ENCODE peak calls at places on chromosomes 13 and 19, in six cellular contexts. Q is activated T-cell treated with anti-CD3 and anti-CD28 coated beads, Interleukin-2, amount 50 U/mL, for 72 hours; X is H7; T is dermis blood vessel endothelial cell; G is ascending aorta; E is CD8-positive, alpha-beta memory T cell. M is an unnamed sample.

GRCh38 chr13:41821195-41821594 is 139.7 kb downstream of the VWA8 start:
- DNase-seq in Q (no peak), X (peak; percentile 9), T (peak; percentile 59), G (no peak), E (no peak), M (no peak)

GRCh38 chr13:111213964-111214726 is 99.0 kb downstream of the ARHGEF7 start:
- DNase-seq in Q (no peak), X (peak; percentile 42), T (peak; percentile 28), G (no peak), E (no peak), M (no peak)

GRCh38 chr19:27974082-27974513 is 1238.9 kb downstream of the UQCRFS1 start:
- DNase-seq in Q (peak; percentile 6), X (peak; percentile 39), T (peak; percentile 9), G (no peak), E (no peak), M (no peak)

GRCh38 chr13:29494520-29494919 is 101.0 kb downstream of the SLC7A1 start:
- DNase-seq in Q (no peak), X (no peak), T (no peak), G (no peak), E (no peak), M (no peak)

GRCh38 chr19:5547881-5548280 is 19.9 kb downstream of the TINCR start:
- DNase-seq in Q (peak; percentile 34), X (peak; percentile 86), T (peak; percentile 52), G (no peak), E (no peak), M (peak; percentile 15)

GRCh38 chr13:49495783-49496762 is at the start of gene PHF11:
- DNase-seq in Q (peak; percentile 92), X (peak; percentile 91), T (peak; percentile 74), G (peak; percentile 45), E (peak; percentile 92), M (peak; percentile 32)

GRCh38 chr13:33134213-33134612 is 118.0 kb downstream of the KL start:
- DNase-seq in Q (no peak), X (no peak), T (no peak), G (no peak), E (no peak), M (no peak)

GRCh38 chr19:38861368-38861767 is 11.6 kb upstream of the HNRNPL start:
- DNase-seq in Q (no peak), X (no peak), T (no peak), G (no peak), E (no peak), M (no peak)

GRCh38 chr19:58511353-58512208 is at the start of gene SLC27A5:
- DNase-seq in Q (no peak), X (peak; percentile 43), T (no peak), G (no peak), E (no peak), M (no peak)

GRCh38 chr19:21135433-21135832 is 6.4 kb upstream of the ZNF431 start:
- DNase-seq in Q (no peak), X (no peak), T (no peak), G (no peak), E (no peak), M (no peak)

GRCh38 chr19:54186934-54187381 is 2.4 kb downstream of the MBOAT7 start:
- DNase-seq in Q (no peak), X (peak; percentile 4), T (no peak), G (no peak), E (no peak), M (no peak)

GRCh38 chr19:8397291-8397690 is 7.1 kb downstream of the RAB11B start:
- DNase-seq in Q (no peak), X (peak; percentile 41), T (no peak), G (no peak), E (no peak), M (no peak)

GRCh38 chr13:54206601-54207000 is 1178.0 kb downstream of the OLFM4 start:
- DNase-seq in Q (no peak), X (no peak), T (no peak), G (no peak), E (no peak), M (no peak)